ENCODE peak calls at places on chromosome 18, in five cellular contexts. L, G, P, N and V are unnamed samples.

GRCh38 chr18:22226801-22227200 is 57.4 kb downstream of the GATA6 start:
- DNase-seq in L (no peak), G (no peak), P (no peak), N (no peak), V (no peak)

GRCh38 chr18:76448262-76449109 is 46.6 kb downstream of the ZNF516 start:
- DNase-seq in L (no peak), G (no peak), P (no peak), N (no peak), V (no peak)

GRCh38 chr18:62587689-62588088 is 64.9 kb downstream of the ZCCHC2 start:
- DNase-seq in L (no peak), G (no peak), P (no peak), N (no peak), V (no peak)

GRCh38 chr18:38545071-38545470 is 979.5 kb upstream of the CELF4 start:
- DNase-seq in L (no peak), G (peak), P (no peak), N (no peak), V (no peak)

GRCh38 chr18:42192251-42193248 is 237.5 kb downstream of the PIK3C3 start:
- DNase-seq in L (no peak), G (peak), P (no peak), N (no peak), V (no peak)

GRCh38 chr18:56645415-56646016 is 5.6 kb upstream of the WDR7 start:
- DNase-seq in L (no peak), G (peak), P (no peak), N (no peak), V (no peak)

GRCh38 chr18:6741290-6741689 is 11.8 kb downstream of the ARHGAP28 start:
- DNase-seq in L (peak), G (peak), P (no peak), N (peak), V (no peak)

GRCh38 chr18:7872569-7872968 is 305.5 kb downstream of the PTPRM start:
- DNase-seq in L (peak), G (peak), P (no peak), N (no peak), V (no peak)

GRCh38 chr18:40016405-40016804 is 1938.6 kb upstream of the PIK3C3 start:
- DNase-seq in L (no peak), G (no peak), P (no peak), N (no peak), V (no peak)

GRCh38 chr18:62179213-62179612 is 7.6 kb downstream of the PIGN start:
- DNase-seq in L (no peak), G (no peak), P (no peak), N (no peak), V (no peak)

GRCh38 chr18:24827500-24827899 is 367.1 kb downstream of the HRH4 start:
- DNase-seq in L (no peak), G (peak), P (no peak), N (no peak), V (no peak)

GRCh38 chr18:55651236-55651635 is 63.2 kb upstream of the TCF4 start:
- DNase-seq in L (no peak), G (no peak), P (no peak), N (no peak), V (no peak)

GRCh38 chr18:74342416-74343043 is 26.9 kb downstream of the C18orf63 start:
- DNase-seq in L (peak), G (peak), P (no peak), N (no peak), V (peak)
- TF ChIP-seq CTCF in L (peak), G (peak), P (peak), N (peak), V (peak)

GRCh38 chr18:31626409-31626808 is 34.7 kb downstream of the TTR start:
- DNase-seq in L (no peak), G (no peak), P (no peak), N (no peak), V (no peak)
- TF ChIP-seq CTCF in L (no peak), G (no peak), P (no peak), N (no peak), V (no peak)

GRCh38 chr18:9669016-9669415 is 39.1 kb upstream of the RAB31 start:
- DNase-seq in L (no peak), G (no peak), P (no peak), N (no peak), V (no peak)
- TF ChIP-seq CTCF in L (no peak), G (no peak), P (no peak), N (no peak), V (no peak)

GRCh38 chr18:80067897-80068296 is 33.7 kb downstream of the RBFA start:
- DNase-seq in L (no peak), G (no peak), P (no peak), N (no peak), V (no peak)

GRCh38 chr18:80070825-80071224 is 36.6 kb downstream of the RBFA start:
- DNase-seq in L (no peak), G (no peak), P (no peak), N (no peak), V (no peak)

GRCh38 chr18:80067321-80067720 is 33.1 kb downstream of the RBFA start:
- DNase-seq in L (no peak), G (no peak), P (no peak), N (no peak), V (no peak)

GRCh38 chr18:80065705-80066104 is 31.5 kb downstream of the RBFA start:
- DNase-seq in L (no peak), G (no peak), P (no peak), N (no peak), V (no peak)

DNA sequence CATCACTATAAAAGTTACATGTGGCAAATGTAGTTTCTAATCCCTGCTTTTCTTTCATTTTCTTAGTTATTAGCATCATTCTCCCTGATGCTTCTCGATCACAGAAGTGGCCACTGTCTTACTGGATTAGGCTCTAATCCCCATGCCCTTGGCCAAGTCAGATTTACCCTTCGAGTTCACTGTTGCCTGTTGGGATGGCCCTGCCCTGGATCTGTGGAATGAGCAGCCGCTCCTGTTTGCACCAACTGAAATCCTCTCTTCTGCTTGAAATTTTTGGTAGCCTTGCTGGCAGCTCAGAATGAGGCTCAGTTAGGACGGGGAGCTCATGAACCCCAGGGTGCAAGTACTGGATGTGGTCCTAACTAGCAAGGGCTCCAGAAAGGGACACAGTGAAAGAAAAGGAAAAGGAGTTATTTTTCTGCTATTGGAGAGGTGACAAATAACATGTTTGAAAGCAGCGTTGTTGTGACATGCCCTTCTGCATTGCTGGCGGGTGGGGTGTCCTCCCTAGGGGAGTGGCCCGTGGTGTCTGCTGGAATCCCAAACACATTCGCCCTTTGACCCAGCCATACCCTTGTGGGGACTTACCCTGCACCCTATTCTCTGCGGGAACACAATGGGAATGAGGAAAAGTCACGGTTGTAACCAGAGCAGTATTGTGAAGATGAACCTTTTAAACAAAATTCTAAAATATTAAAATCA is 34.5 kb downstream of the RBFA start:
- DNase-seq in L (no peak), G (no peak), P (no peak), N (no peak), V (no peak)
- TF ChIP-seq CTCF in L (no peak), G (no peak), P (no peak), N (no peak), V (no peak)

GRCh38 chr18:75314117-75314516 is 103.5 kb downstream of the TSHZ1 start:
- DNase-seq in L (no peak), G (no peak), P (no peak), N (no peak), V (no peak)
- TF ChIP-seq CTCF in L (no peak), G (no peak), P (no peak), N (peak), V (no peak)

GRCh38 chr18:37332764-37333420 is 232.7 kb downstream of the CELF4 start:
- DNase-seq in L (no peak), G (no peak), P (no peak), N (no peak), V (no peak)

GRCh38 chr18:37339701-37340215 is 225.8 kb downstream of the CELF4 start:
- DNase-seq in L (no peak), G (no peak), P (no peak), N (no peak), V (no peak)

GRCh38 chr18:37334494-37335125 is 231.0 kb downstream of the CELF4 start:
- DNase-seq in L (peak), G (peak), P (no peak), N (no peak), V (no peak)

GRCh38 chr18:37336568-37337285 is 228.9 kb downstream of the CELF4 start:
- DNase-seq in L (no peak), G (no peak), P (no peak), N (no peak), V (no peak)

GRCh38 chr18:37335337-37335736 is 230.3 kb downstream of the CELF4 start:
- DNase-seq in L (no peak), G (no peak), P (no peak), N (no peak), V (peak)
- TF ChIP-seq CTCF in L (peak), G (peak), P (no peak), N (peak), V (peak)

GRCh38 chr18:36372902-36373301 is 75.4 kb downstream of the FHOD3 start:
- DNase-seq in L (no peak), G (peak), P (no peak), N (peak), V (no peak)
- TF ChIP-seq CTCF in L (no peak), G (no peak), P (no peak), N (no peak), V (no peak)

DNA sequence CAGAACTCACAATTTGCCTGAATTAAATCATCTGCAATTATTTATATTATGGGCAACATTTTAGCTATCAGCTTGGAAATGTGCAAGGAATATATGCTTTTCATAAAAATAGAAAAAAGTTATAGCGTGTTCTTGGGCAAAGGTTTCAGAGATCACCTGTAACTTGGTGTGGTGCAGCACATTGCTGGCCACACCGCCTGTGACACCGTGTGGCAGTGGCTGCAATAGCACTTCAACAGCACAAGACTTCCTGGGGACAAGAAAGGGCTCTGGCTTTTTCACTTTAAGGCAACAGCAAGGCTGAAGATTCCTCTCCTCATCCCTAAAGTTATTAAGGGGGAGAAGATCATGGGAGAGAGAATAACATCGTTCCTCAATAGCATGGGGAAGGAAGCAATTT is 14.8 kb upstream of the SERPINB3 start:
- DNase-seq in L (no peak), G (no peak), P (no peak), N (no peak), V (no peak)
- TF ChIP-seq CTCF in L (peak), G (peak), P (no peak), N (peak), V (peak)